ENCODE peak calls at places on chromosomes 2 and 18, in four cellular contexts. L is IMR-90, Y is cardiac muscle cell, P is right atrium auricular region. I is an unnamed sample.

GRCh38 chr2:164842624-164842966 is 972 bp upstream of the COBLL1 start:
- DNase-seq in P (no peak), Y (no peak), L (no peak), I (no peak)

GRCh38 chr2:1553671-1554295 is 140.5 kb downstream of the TPO start:
- DNase-seq in L (peak; percentile 88), P (no peak), Y (peak; percentile 70), I (peak; percentile 34)

GRCh38 chr2:173806761-173807160 is 158.4 kb downstream of the SP3 start:
- DNase-seq in Y (peak; percentile 6), P (no peak), L (peak; percentile 4), I (peak; percentile 30)

GRCh38 chr2:96977631-96978195 is 8.7 kb downstream of the FAM178B start:
- DNase-seq in Y (peak; percentile 66), P (no peak), L (peak; percentile 79), I (peak; percentile 75)

GRCh38 chr2:25994509-25994908 is 12.2 kb upstream of the KIF3C start:
- DNase-seq in Y (no peak), P (no peak), L (no peak), I (no peak)

GRCh38 chr2:24360050-24360962 is at the start of gene ITSN2:
- DNase-seq in Y (peak; percentile 75), P (peak; percentile 70), L (peak; percentile 49), I (peak; percentile 80)

GRCh38 chr2:31384771-31385276 is 29.7 kb downstream of the XDH start:
- DNase-seq in P (no peak), Y (peak; percentile 91), L (peak; percentile 97), I (peak; percentile 98)

GRCh38 chr2:191255271-191255670 is 10.1 kb downstream of the MYO1B start:
- DNase-seq in L (peak; percentile 43), Y (no peak), P (no peak), I (no peak)

GRCh38 chr2:79389475-79389874 is 123.4 kb upstream of the CTNNA2 start:
- DNase-seq in Y (no peak), P (no peak), L (no peak), I (no peak)

GRCh38 chr2:9800975-9801723 is 42.1 kb upstream of the TAF1B start:
- DNase-seq in L (peak; percentile 63), Y (peak; percentile 52), P (peak; percentile 66), I (peak; percentile 100)

GRCh38 chr2:219398721-219399333 is 11.1 kb upstream of the DNPEP start:
- DNase-seq in P (no peak), Y (no peak), L (peak; percentile 68), I (peak; percentile 10)

GRCh38 chr2:70790079-70790963 is at the start of gene FIGLA:
- DNase-seq in Y (no peak), L (no peak), P (no peak), I (no peak)

GRCh38 chr2:231928481-231928880 is 2.3 kb upstream of the NPPC start:
- DNase-seq in Y (no peak), L (no peak), P (peak; percentile 32), I (no peak)

GRCh38 chr18:66795011-66795410 is 191.1 kb upstream of the CDH19 start:
- DNase-seq in Y (peak; percentile 14), L (no peak), P (no peak), I (peak; percentile 16)

GRCh38 chr18:28884304-28884703 is 707.4 kb upstream of the CDH2 start:
- DNase-seq in P (no peak), Y (no peak), L (peak; percentile 2), I (peak; percentile 72)

GRCh38 chr2:219010162-219010756 is 17.0 kb upstream of the CRYBA2 start:
- DNase-seq in L (no peak), P (no peak), Y (no peak), I (peak; percentile 51)

GRCh38 chr2:224024270-224024669 is 14.8 kb downstream of the SERPINE2 start:
- DNase-seq in P (no peak), Y (no peak), L (no peak), I (no peak)

GRCh38 chr2:55968931-55969330 is 45.3 kb upstream of the EFEMP1 start:
- DNase-seq in P (no peak), Y (no peak), L (no peak), I (no peak)

GRCh38 chr2:232674491-232674890 is 22.6 kb upstream of the GIGYF2 start:
- DNase-seq in L (no peak), Y (no peak), P (no peak), I (no peak)

GRCh38 chr18:48216639-48217280 is 192.4 kb downstream of the ZBTB7C start:
- DNase-seq in Y (no peak), L (no peak), P (no peak), I (no peak)

GRCh38 chr2:151007365-151007764 is 254.3 kb downstream of the RBM43 start:
- DNase-seq in Y (peak; percentile 34), P (no peak), L (peak; percentile 5), I (no peak)

GRCh38 chr2:76866464-76866863 is 655.7 kb downstream of the LRRTM4 start:
- DNase-seq in Y (no peak), P (no peak), L (no peak), I (no peak)

GRCh38 chr2:239142806-239143205 is 258.0 kb downstream of the HDAC4 start:
- DNase-seq in Y (no peak), L (peak; percentile 1), P (no peak), I (peak; percentile 52)

GRCh38 chr2:82675186-82675585 is 1783.9 kb downstream of the SUCLG1 start:
- DNase-seq in L (no peak), Y (peak; percentile 70), P (no peak), I (peak; percentile 45)

GRCh38 chr2:96729748-96730147 is 10.1 kb downstream of the LMAN2L start:
- DNase-seq in Y (no peak), L (no peak), P (no peak), I (no peak)

GRCh38 chr2:164363646-164364045 is 257.6 kb downstream of the GRB14 start:
- DNase-seq in Y (no peak), L (no peak), P (no peak), I (no peak)

GRCh38 chr2:239552213-239552926 is 151.6 kb upstream of the HDAC4 start:
- DNase-seq in P (no peak), Y (no peak), L (no peak), I (no peak)

DNA sequence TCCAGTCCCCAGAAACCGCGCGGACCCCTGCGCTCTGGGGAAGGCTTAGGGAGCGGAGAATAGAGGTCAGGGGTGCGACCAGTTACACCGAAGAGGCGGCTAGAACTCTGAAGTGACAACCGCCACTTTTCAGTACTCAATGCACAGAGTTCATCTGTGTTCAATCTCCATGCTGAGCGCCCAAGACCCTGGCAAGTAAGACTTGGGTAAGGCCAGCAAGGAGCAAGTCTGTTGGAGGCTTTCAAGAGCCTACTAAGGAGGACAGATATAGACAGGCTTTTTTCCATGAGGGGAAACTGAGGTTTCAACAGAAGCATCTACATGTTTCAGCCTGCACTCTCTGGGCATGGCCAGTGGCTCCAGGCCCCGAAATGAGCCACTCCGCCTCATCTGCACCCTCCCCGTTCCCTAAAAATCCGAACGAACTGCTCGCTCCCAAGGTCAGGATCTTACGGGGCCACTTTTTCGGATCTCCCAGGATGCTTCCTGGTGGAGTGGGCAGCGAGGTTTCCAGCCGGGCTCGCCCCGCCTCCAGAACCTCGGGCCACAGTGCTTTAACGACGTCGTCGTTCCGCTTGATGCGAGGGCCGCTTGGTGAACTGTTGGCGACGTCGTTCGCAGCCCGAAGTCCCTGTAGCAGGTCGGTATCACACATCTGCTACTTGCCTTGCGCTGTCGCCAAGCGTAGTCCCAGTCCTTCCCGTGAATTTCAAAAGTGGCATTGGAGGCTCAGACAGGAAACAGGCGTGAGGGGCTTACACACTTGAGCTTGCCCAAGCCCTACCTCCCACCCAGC is 15.5 kb downstream of the EVX2 start:
- DNase-seq in P (no peak), L (no peak), Y (no peak), I (no peak)
- H3K4me3 ChIP-seq in P (peak overlapping the region; percentile 29), L (no peak overlapping the region), Y (peak overlapping the region; percentile 10), I (no peak overlapping the region)

GRCh38 chr2:237651761-237652160 is 24.4 kb downstream of the LRRFIP1 start:
- DNase-seq in Y (no peak), L (no peak), P (no peak), I (no peak)

GRCh38 chr2:237649541-237650454 is 22.4 kb downstream of the LRRFIP1 start:
- DNase-seq in Y (no peak), L (no peak), P (no peak), I (no peak)

GRCh38 chr2:237652181-237652580 is 24.8 kb downstream of the LRRFIP1 start:
- DNase-seq in Y (no peak), P (no peak), L (no peak), I (no peak)

GRCh38 chr2:237652854-237653253 is 25.5 kb downstream of the LRRFIP1 start:
- DNase-seq in P (no peak), L (no peak), Y (no peak), I (no peak)

DNA sequence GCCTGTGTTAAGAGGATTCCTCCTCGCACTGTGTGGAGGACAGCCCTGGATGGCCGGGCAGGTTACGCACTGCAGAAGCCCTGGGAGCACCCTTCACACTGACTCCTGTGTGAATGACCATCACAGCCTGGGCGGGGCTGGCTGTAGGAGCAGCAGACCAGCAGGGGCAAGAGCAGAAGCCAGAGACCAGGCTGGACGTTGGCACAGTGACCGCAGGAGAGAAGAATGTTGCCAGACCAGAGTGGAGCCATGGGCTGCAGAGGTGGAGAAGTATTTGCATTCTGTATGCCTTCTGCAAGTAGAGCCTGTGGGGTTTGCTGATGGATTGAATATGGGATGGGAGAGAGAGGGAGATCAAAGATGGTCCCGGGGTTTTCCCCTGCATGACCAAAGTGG is 23.1 kb downstream of the LRRFIP1 start:
- DNase-seq in L (no peak), Y (no peak), P (no peak), I (no peak)
- H3K4me3 ChIP-seq in L (no peak overlapping the region), Y (no peak overlapping the region), P (no peak overlapping the region), I (no peak overlapping the region)

DNA sequence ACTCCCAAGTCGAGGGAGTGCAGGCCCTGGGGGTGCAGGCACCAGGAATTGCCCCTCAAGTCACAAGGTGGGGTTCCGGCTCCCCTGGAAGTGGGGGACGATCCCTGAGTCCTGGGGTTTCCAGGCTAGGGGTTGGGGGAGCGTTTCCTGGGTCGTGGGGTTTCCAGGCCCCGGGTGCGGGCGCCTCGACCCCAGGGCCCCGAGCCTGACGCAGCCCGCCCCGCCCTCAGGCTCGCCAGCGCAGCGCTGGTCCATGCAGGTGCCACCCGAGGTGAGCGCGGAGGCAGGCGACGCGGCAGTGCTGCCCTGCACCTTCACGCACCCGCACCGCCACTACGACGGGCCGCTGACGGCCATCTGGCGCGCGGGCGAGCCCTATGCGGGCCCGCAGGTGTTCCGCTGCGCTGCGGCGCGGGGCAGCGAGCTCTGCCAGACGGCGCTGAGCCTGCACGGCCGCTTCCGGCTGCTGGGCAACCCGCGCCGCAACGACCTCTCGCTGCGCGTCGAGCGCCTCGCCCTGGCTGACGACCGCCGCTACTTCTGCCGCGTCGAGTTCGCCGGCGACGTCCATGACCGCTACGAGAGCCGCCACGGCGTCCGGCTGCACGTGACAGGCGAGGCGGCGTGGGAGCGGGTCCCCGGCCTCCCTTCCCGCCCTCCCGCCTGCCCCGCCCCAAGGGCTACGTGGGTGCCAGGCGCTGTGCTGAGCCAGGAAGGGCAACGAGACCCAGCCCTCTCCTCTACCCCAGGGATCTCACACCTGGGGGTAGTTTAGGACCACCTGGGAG is 12.0 kb downstream of the SIGLEC15 start:
- DNase-seq in P (no peak), Y (peak; percentile 64), L (no peak), I (peak; percentile 67)
- H3K4me3 ChIP-seq in P (peak overlapping the region; percentile 47), Y (peak overlapping the region; percentile 7), L (no peak overlapping the region), I (no peak overlapping the region)

DNA sequence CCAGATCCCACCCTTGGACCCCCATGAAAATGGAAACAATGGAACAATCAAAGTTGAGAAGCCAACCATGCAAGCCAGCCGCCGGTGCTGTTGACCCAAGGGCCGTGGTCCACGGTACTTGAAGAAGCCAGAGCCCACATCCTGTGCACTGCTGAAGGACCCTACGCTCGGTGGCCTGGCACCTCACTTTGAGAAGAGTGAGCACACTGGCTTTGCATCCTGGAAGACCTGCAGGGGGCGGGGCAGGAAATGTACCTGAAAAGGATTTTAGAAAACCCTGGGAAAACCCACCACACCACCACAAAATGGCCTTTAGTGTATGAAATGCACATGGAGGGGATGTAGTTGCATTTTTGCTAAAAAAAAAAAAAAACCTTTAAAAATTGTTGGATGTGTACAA is 26.5 kb upstream of the TXNDC2 start:
- DNase-seq in P (peak; percentile 48), L (no peak), Y (no peak), I (no peak)
- H3K4me3 ChIP-seq in P (no peak overlapping the region), L (no peak overlapping the region), Y (no peak overlapping the region), I (no peak overlapping the region)